ENCODE peak calls at places on chromosome 20, in eight cellular contexts. One of them, this sample, is unnamed.

GRCh38 chr20:34042286-34042685 is 48.6 kb downstream of the RALY start:
- DNase-seq in epithelial cell of esophagus: no peak
- DNase-seq in lung: no peak
- DNase-seq in GM23248: no peak
- DNase-seq in fibroblast of pulmonary artery: no peak
- DNase-seq in A673: no peak
- DNase-seq in K562: no peak
- DNase-seq in CD4-positive, CD25-positive, alpha-beta regulatory T cell: peak
- DNase-seq in this sample: no peak

GRCh38 chr20:9427977-9428607 is 86.3 kb upstream of the LAMP5 start:
- DNase-seq in epithelial cell of esophagus: no peak
- DNase-seq in lung: no peak
- DNase-seq in GM23248: no peak
- DNase-seq in fibroblast of pulmonary artery: no peak
- DNase-seq in A673: peak
- DNase-seq in K562: no peak
- DNase-seq in CD4-positive, CD25-positive, alpha-beta regulatory T cell: no peak
- DNase-seq in this sample: no peak

GRCh38 chr20:45303586-45304463 is 2.8 kb upstream of the RBPJL start:
- DNase-seq in epithelial cell of esophagus: no peak
- DNase-seq in lung: no peak
- DNase-seq in GM23248: no peak
- DNase-seq in fibroblast of pulmonary artery: no peak
- DNase-seq in A673: peak
- DNase-seq in K562: no peak
- DNase-seq in CD4-positive, CD25-positive, alpha-beta regulatory T cell: no peak
- DNase-seq in this sample: no peak

GRCh38 chr20:12914804-12915203 is 94.0 kb upstream of the SPTLC3 start:
- DNase-seq in epithelial cell of esophagus: no peak
- DNase-seq in lung: no peak
- DNase-seq in GM23248: no peak
- DNase-seq in fibroblast of pulmonary artery: no peak
- DNase-seq in A673: no peak
- DNase-seq in K562: no peak
- DNase-seq in CD4-positive, CD25-positive, alpha-beta regulatory T cell: no peak
- DNase-seq in this sample: no peak

GRCh38 chr20:24619212-24619611 is 149.8 kb downstream of the SYNDIG1 start:
- DNase-seq in epithelial cell of esophagus: no peak
- DNase-seq in lung: no peak
- DNase-seq in GM23248: no peak
- DNase-seq in fibroblast of pulmonary artery: no peak
- DNase-seq in A673: no peak
- DNase-seq in K562: no peak
- DNase-seq in CD4-positive, CD25-positive, alpha-beta regulatory T cell: no peak
- DNase-seq in this sample: no peak

GRCh38 chr20:58498445-58499068 is 16.6 kb downstream of the APCDD1L start:
- DNase-seq in epithelial cell of esophagus: no peak
- DNase-seq in lung: no peak
- DNase-seq in GM23248: no peak
- DNase-seq in fibroblast of pulmonary artery: no peak
- DNase-seq in A673: no peak
- DNase-seq in K562: no peak
- DNase-seq in CD4-positive, CD25-positive, alpha-beta regulatory T cell: no peak
- DNase-seq in this sample: no peak

GRCh38 chr20:23622839-23623343 is 14.9 kb downstream of the CST3 start:
- DNase-seq in epithelial cell of esophagus: peak
- DNase-seq in lung: peak
- DNase-seq in GM23248: peak
- DNase-seq in fibroblast of pulmonary artery: peak
- DNase-seq in A673: peak
- DNase-seq in K562: peak
- DNase-seq in CD4-positive, CD25-positive, alpha-beta regulatory T cell: no peak
- DNase-seq in this sample: peak

GRCh38 chr20:25573288-25574251 is 11.8 kb downstream of the NINL start:
- DNase-seq in epithelial cell of esophagus: no peak
- DNase-seq in lung: no peak
- DNase-seq in GM23248: peak
- DNase-seq in fibroblast of pulmonary artery: peak
- DNase-seq in A673: no peak
- DNase-seq in K562: no peak
- DNase-seq in CD4-positive, CD25-positive, alpha-beta regulatory T cell: no peak
- DNase-seq in this sample: peak

GRCh38 chr20:49786226-49786625 is 26.4 kb upstream of the SLC9A8 start:
- DNase-seq in epithelial cell of esophagus: no peak
- DNase-seq in lung: no peak
- DNase-seq in GM23248: no peak
- DNase-seq in fibroblast of pulmonary artery: no peak
- DNase-seq in A673: no peak
- DNase-seq in K562: no peak
- DNase-seq in CD4-positive, CD25-positive, alpha-beta regulatory T cell: no peak
- DNase-seq in this sample: no peak

GRCh38 chr20:19251506-19251905 is 39.1 kb downstream of the SLC24A3 start:
- DNase-seq in epithelial cell of esophagus: no peak
- DNase-seq in lung: no peak
- DNase-seq in GM23248: no peak
- DNase-seq in fibroblast of pulmonary artery: no peak
- DNase-seq in A673: no peak
- DNase-seq in K562: no peak
- DNase-seq in CD4-positive, CD25-positive, alpha-beta regulatory T cell: no peak
- DNase-seq in this sample: no peak

GRCh38 chr20:57394087-57395082 is 3.2 kb downstream of the RBM38 start:
- DNase-seq in epithelial cell of esophagus: no peak
- DNase-seq in lung: no peak
- DNase-seq in GM23248: no peak
- DNase-seq in fibroblast of pulmonary artery: no peak
- DNase-seq in A673: no peak
- DNase-seq in K562: peak
- DNase-seq in CD4-positive, CD25-positive, alpha-beta regulatory T cell: no peak
- DNase-seq in this sample: no peak

GRCh38 chr20:44800398-44801046 is 9.8 kb downstream of the RIMS4 start:
- DNase-seq in epithelial cell of esophagus: no peak
- DNase-seq in lung: no peak
- DNase-seq in GM23248: no peak
- DNase-seq in fibroblast of pulmonary artery: no peak
- DNase-seq in A673: no peak
- DNase-seq in K562: peak
- DNase-seq in CD4-positive, CD25-positive, alpha-beta regulatory T cell: no peak
- DNase-seq in this sample: no peak

GRCh38 chr20:58349586-58349985 is 39.4 kb upstream of the VAPB start:
- DNase-seq in epithelial cell of esophagus: peak
- DNase-seq in lung: no peak
- DNase-seq in GM23248: peak
- DNase-seq in fibroblast of pulmonary artery: peak
- DNase-seq in A673: no peak
- DNase-seq in K562: no peak
- DNase-seq in CD4-positive, CD25-positive, alpha-beta regulatory T cell: no peak
- DNase-seq in this sample: peak

GRCh38 chr20:34639755-34640222 is 37.1 kb downstream of the PIGU start:
- DNase-seq in epithelial cell of esophagus: no peak
- DNase-seq in lung: no peak
- DNase-seq in GM23248: no peak
- DNase-seq in fibroblast of pulmonary artery: no peak
- DNase-seq in A673: no peak
- DNase-seq in K562: no peak
- DNase-seq in CD4-positive, CD25-positive, alpha-beta regulatory T cell: no peak
- DNase-seq in this sample: no peak

GRCh38 chr20:11686900-11687543 is 230.7 kb upstream of the BTBD3 start:
- DNase-seq in epithelial cell of esophagus: no peak
- DNase-seq in lung: no peak
- DNase-seq in GM23248: peak
- DNase-seq in fibroblast of pulmonary artery: peak
- DNase-seq in A673: peak
- DNase-seq in K562: no peak
- DNase-seq in CD4-positive, CD25-positive, alpha-beta regulatory T cell: no peak
- DNase-seq in this sample: peak

GRCh38 chr20:4813076-4813838 is 91.5 kb downstream of the PRND start:
- DNase-seq in epithelial cell of esophagus: no peak
- DNase-seq in lung: no peak
- DNase-seq in GM23248: no peak
- DNase-seq in fibroblast of pulmonary artery: peak
- DNase-seq in A673: no peak
- DNase-seq in K562: no peak
- DNase-seq in CD4-positive, CD25-positive, alpha-beta regulatory T cell: peak
- DNase-seq in this sample: no peak

GRCh38 chr20:54174452-54175175 is 828 bp upstream of the CYP24A1 start:
- DNase-seq in epithelial cell of esophagus: peak
- DNase-seq in lung: no peak
- DNase-seq in GM23248: no peak
- DNase-seq in fibroblast of pulmonary artery: no peak
- DNase-seq in A673: no peak
- DNase-seq in K562: no peak
- DNase-seq in CD4-positive, CD25-positive, alpha-beta regulatory T cell: no peak
- DNase-seq in this sample: no peak

GRCh38 chr20:54172532-54172855 is 1.3 kb downstream of the CYP24A1 start:
- DNase-seq in epithelial cell of esophagus: no peak
- DNase-seq in lung: no peak
- DNase-seq in GM23248: no peak
- DNase-seq in fibroblast of pulmonary artery: no peak
- DNase-seq in A673: no peak
- DNase-seq in K562: no peak
- DNase-seq in CD4-positive, CD25-positive, alpha-beta regulatory T cell: no peak
- DNase-seq in this sample: no peak

GRCh38 chr20:54173653-54174451 is at the start of gene CYP24A1:
- DNase-seq in epithelial cell of esophagus: peak
- DNase-seq in lung: no peak
- DNase-seq in GM23248: peak
- DNase-seq in fibroblast of pulmonary artery: no peak
- DNase-seq in A673: peak
- DNase-seq in K562: no peak
- DNase-seq in CD4-positive, CD25-positive, alpha-beta regulatory T cell: no peak
- DNase-seq in this sample: peak

GRCh38 chr20:54170963-54171362 is 2.8 kb downstream of the CYP24A1 start:
- DNase-seq in epithelial cell of esophagus: no peak
- DNase-seq in lung: no peak
- DNase-seq in GM23248: no peak
- DNase-seq in fibroblast of pulmonary artery: no peak
- DNase-seq in A673: no peak
- DNase-seq in K562: no peak
- DNase-seq in CD4-positive, CD25-positive, alpha-beta regulatory T cell: no peak
- DNase-seq in this sample: no peak

GRCh38 chr20:54172856-54173652 is 732 bp downstream of the CYP24A1 start:
- DNase-seq in epithelial cell of esophagus: peak
- DNase-seq in lung: no peak
- DNase-seq in GM23248: peak
- DNase-seq in fibroblast of pulmonary artery: no peak
- DNase-seq in A673: peak
- DNase-seq in K562: no peak
- DNase-seq in CD4-positive, CD25-positive, alpha-beta regulatory T cell: no peak
- DNase-seq in this sample: peak
- H3K4me3 ChIP-seq in epithelial cell of esophagus: peak
- H3K4me3 ChIP-seq in lung: no peak
- H3K4me3 ChIP-seq in GM23248: peak
- H3K4me3 ChIP-seq in fibroblast of pulmonary artery: no peak
- H3K4me3 ChIP-seq in A673: peak
- H3K4me3 ChIP-seq in K562: no peak
- H3K4me3 ChIP-seq in CD4-positive, CD25-positive, alpha-beta regulatory T cell: no peak
- H3K4me3 ChIP-seq in this sample: no peak

GRCh38 chr20:3744806-3745685 is 12.6 kb downstream of the HSPA12B start:
- DNase-seq in epithelial cell of esophagus: peak
- DNase-seq in lung: peak
- DNase-seq in GM23248: peak
- DNase-seq in fibroblast of pulmonary artery: peak
- DNase-seq in A673: peak
- DNase-seq in K562: peak
- DNase-seq in CD4-positive, CD25-positive, alpha-beta regulatory T cell: peak
- DNase-seq in this sample: peak
- H3K4me3 ChIP-seq in epithelial cell of esophagus: peak
- H3K4me3 ChIP-seq in lung: no peak
- H3K4me3 ChIP-seq in GM23248: no peak
- H3K4me3 ChIP-seq in fibroblast of pulmonary artery: no peak
- H3K4me3 ChIP-seq in A673: no peak
- H3K4me3 ChIP-seq in K562: peak
- H3K4me3 ChIP-seq in CD4-positive, CD25-positive, alpha-beta regulatory T cell: peak
- H3K4me3 ChIP-seq in this sample: no peak

GRCh38 chr20:63970714-63971431 is 1.1 kb upstream of the ZNF512B start:
- DNase-seq in epithelial cell of esophagus: no peak
- DNase-seq in lung: no peak
- DNase-seq in GM23248: no peak
- DNase-seq in fibroblast of pulmonary artery: no peak
- DNase-seq in A673: no peak
- DNase-seq in K562: no peak
- DNase-seq in CD4-positive, CD25-positive, alpha-beta regulatory T cell: no peak
- DNase-seq in this sample: no peak

GRCh38 chr20:63974402-63975200 is 4.8 kb downstream of the SAMD10 start:
- DNase-seq in epithelial cell of esophagus: peak
- DNase-seq in lung: peak
- DNase-seq in GM23248: no peak
- DNase-seq in fibroblast of pulmonary artery: no peak
- DNase-seq in A673: no peak
- DNase-seq in K562: no peak
- DNase-seq in CD4-positive, CD25-positive, alpha-beta regulatory T cell: no peak
- DNase-seq in this sample: no peak

GRCh38 chr20:63973160-63973479 is 3.4 kb upstream of the ZNF512B start:
- DNase-seq in epithelial cell of esophagus: no peak
- DNase-seq in lung: no peak
- DNase-seq in GM23248: no peak
- DNase-seq in fibroblast of pulmonary artery: no peak
- DNase-seq in A673: no peak
- DNase-seq in K562: no peak
- DNase-seq in CD4-positive, CD25-positive, alpha-beta regulatory T cell: no peak
- DNase-seq in this sample: no peak

GRCh38 chr20:63972312-63973159 is 2.8 kb upstream of the ZNF512B start:
- DNase-seq in epithelial cell of esophagus: no peak
- DNase-seq in lung: no peak
- DNase-seq in GM23248: no peak
- DNase-seq in fibroblast of pulmonary artery: no peak
- DNase-seq in A673: no peak
- DNase-seq in K562: no peak
- DNase-seq in CD4-positive, CD25-positive, alpha-beta regulatory T cell: no peak
- DNase-seq in this sample: peak

GRCh38 chr20:63973636-63974401 is 4.1 kb upstream of the ZNF512B start:
- DNase-seq in epithelial cell of esophagus: peak
- DNase-seq in lung: peak
- DNase-seq in GM23248: peak
- DNase-seq in fibroblast of pulmonary artery: peak
- DNase-seq in A673: peak
- DNase-seq in K562: peak
- DNase-seq in CD4-positive, CD25-positive, alpha-beta regulatory T cell: peak
- DNase-seq in this sample: peak
- H3K4me3 ChIP-seq in epithelial cell of esophagus: peak
- H3K4me3 ChIP-seq in lung: no peak
- H3K4me3 ChIP-seq in GM23248: peak
- H3K4me3 ChIP-seq in fibroblast of pulmonary artery: peak
- H3K4me3 ChIP-seq in A673: peak
- H3K4me3 ChIP-seq in K562: peak
- H3K4me3 ChIP-seq in CD4-positive, CD25-positive, alpha-beta regulatory T cell: no peak
- H3K4me3 ChIP-seq in this sample: peak

DNA sequence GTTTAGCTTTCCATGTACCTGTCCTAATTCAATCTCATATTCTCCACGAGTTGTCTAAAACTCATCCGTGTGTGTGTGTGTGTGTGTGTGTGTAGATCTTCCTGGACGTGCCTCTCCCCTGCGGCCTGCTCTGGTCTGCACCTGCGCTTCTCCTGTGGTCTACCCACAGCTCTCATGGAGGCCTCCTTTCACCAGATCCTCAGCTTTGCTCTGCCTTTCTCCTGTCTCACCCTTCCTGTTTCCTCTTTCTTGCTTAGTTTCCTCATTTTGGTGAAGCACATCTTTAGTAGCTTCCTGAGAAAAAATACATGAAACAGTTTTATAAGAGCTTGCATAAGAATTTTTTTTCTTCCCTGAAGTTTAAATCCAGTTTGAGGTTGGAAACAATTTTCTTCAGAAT is 18.1 kb downstream of the SLX4IP start:
- DNase-seq in epithelial cell of esophagus: no peak
- DNase-seq in lung: no peak
- DNase-seq in GM23248: no peak
- DNase-seq in fibroblast of pulmonary artery: no peak
- DNase-seq in A673: no peak
- DNase-seq in K562: no peak
- DNase-seq in CD4-positive, CD25-positive, alpha-beta regulatory T cell: peak
- DNase-seq in this sample: no peak
- H3K4me3 ChIP-seq in epithelial cell of esophagus: no peak
- H3K4me3 ChIP-seq in lung: no peak
- H3K4me3 ChIP-seq in GM23248: no peak
- H3K4me3 ChIP-seq in fibroblast of pulmonary artery: no peak
- H3K4me3 ChIP-seq in A673: no peak
- H3K4me3 ChIP-seq in K562: no peak
- H3K4me3 ChIP-seq in CD4-positive, CD25-positive, alpha-beta regulatory T cell: peak
- H3K4me3 ChIP-seq in this sample: no peak